ENCODE peak calls at places on chromosomes 2 and 18, in five cellular contexts. V is prostate gland, U is PC-9, A is A549, Y is HepG2. M is an unnamed sample.

GRCh38 chr2:129092871-129093385 is 774.3 kb upstream of the HS6ST1 start:
- DNase-seq in V (no peak), U (no peak), A (no peak), Y (no peak), M (no peak)

GRCh38 chr2:154963509-154963908 is 265.0 kb downstream of the KCNJ3 start:
- DNase-seq in V (no peak), U (no peak), A (no peak), Y (no peak), M (no peak)

GRCh38 chr18:35619468-35619867 is 37.9 kb downstream of the GALNT1 start:
- DNase-seq in V (no peak), U (no peak), A (no peak), Y (no peak), M (no peak)

GRCh38 chr2:77147154-77147553 is 375.0 kb downstream of the LRRTM4 start:
- DNase-seq in V (no peak), U (no peak), A (no peak), Y (no peak), M (no peak)

GRCh38 chr2:234331966-234332365 is 164.9 kb downstream of the ARL4C start:
- DNase-seq in V (no peak), U (no peak), A (no peak), Y (no peak), M (no peak)

GRCh38 chr2:215149060-215149459 is 10.6 kb upstream of the ABCA12 start:
- DNase-seq in V (no peak), U (no peak), A (no peak), Y (no peak), M (no peak)

GRCh38 chr2:128395196-128395595 is 76.5 kb upstream of the HS6ST1 start:
- DNase-seq in V (no peak), U (no peak), A (no peak), Y (no peak), M (no peak)

GRCh38 chr2:215066138-215066537 is 72.3 kb downstream of the ABCA12 start:
- DNase-seq in V (no peak), U (no peak), A (no peak), Y (no peak), M (no peak)

GRCh38 chr18:37270046-37270665 is 295.4 kb downstream of the CELF4 start:
- DNase-seq in V (peak), U (peak), A (no peak), Y (peak), M (no peak)

GRCh38 chr2:164967781-164968228 is 12.5 kb upstream of the SLC38A11 start:
- DNase-seq in V (peak), U (peak), A (no peak), Y (no peak), M (peak)

GRCh38 chr2:96907405-96908041 is 37.6 kb upstream of the SEMA4C start:
- DNase-seq in V (peak), U (no peak), A (no peak), Y (no peak), M (no peak)

GRCh38 chr2:72915907-72916742 is 1.2 kb upstream of the EMX1 start:
- DNase-seq in V (peak), U (peak), A (peak), Y (peak), M (peak)

GRCh38 chr2:220129427-220129826 is 502.0 kb downstream of the SLC4A3 start:
- DNase-seq in V (no peak), U (no peak), A (no peak), Y (no peak), M (no peak)

GRCh38 chr18:12749136-12749535 is 46.3 kb downstream of the PSMG2 start:
- DNase-seq in V (no peak), U (no peak), A (no peak), Y (no peak), M (no peak)

GRCh38 chr18:23716516-23716915 is 27.3 kb downstream of the LAMA3 start:
- DNase-seq in V (no peak), U (peak), A (no peak), Y (no peak), M (peak)

GRCh38 chr18:3906072-3906471 is 456.1 kb downstream of the TGIF1 start:
- DNase-seq in V (no peak), U (no peak), A (no peak), Y (no peak), M (no peak)

GRCh38 chr2:62687644-62688043 is 17.9 kb upstream of the EHBP1 start:
- DNase-seq in V (no peak), U (no peak), A (no peak), Y (no peak), M (no peak)

GRCh38 chr2:203819434-203820133 is 48.0 kb upstream of the CTLA4 start:
- DNase-seq in V (no peak), U (no peak), A (no peak), Y (peak), M (no peak)

DNA sequence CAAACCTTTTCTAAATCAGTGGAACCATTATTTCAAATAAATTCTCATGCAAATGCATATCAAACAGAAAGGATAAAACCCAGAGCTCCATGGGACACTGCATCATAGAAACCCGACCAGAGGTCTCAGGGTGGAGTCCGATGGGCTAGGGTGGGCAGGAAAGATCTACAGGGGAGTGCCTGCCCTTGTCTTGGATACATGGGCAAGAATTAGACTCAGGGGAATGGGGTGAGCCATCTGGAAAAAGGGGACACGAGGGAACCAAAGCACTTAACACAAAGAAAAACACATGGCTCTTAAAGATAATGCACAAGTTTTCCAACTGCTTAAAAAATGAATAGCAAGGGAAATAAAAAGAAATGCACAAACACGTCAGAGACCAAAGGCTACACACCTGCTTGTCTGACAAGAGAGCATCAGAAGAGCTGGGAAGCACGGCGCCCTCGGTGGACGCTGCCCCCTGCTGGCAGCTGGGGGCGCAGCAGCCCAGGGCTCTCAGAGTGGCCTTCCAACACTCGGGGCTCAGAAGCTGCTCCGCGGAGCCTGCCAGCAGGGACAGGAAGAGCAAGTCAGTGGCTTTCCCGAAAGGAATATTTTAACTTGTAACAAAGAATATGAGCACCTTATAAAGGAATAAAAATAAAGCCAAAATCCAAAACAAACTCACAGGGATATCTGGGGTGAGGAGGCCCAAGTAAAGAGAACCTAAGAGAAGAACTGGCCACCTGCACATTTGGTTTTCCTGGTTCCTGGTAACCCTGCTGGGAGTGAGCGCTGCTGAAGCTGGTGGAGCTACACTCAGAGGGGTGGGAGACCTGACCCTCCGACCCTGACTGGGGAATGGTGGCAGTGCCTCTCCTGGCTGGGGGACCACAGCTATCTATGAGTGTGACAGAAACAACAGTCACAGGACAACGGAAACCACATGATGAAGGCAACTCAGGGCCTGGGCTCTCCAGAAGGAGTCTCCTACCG is 54.5 kb downstream of the SIGLEC15 start:
- DNase-seq in V (peak), U (peak), A (peak), Y (peak), M (peak)
- H3K27ac ChIP-seq in V (peak), U (no peak), A (no peak), Y (no peak), M (no peak)

GRCh38 chr2:149329068-149329467 is 1.3 kb upstream of the LYPD6 start:
- DNase-seq in V (no peak), U (no peak), A (no peak), Y (no peak), M (peak)

GRCh38 chr2:149330127-149331022 is at the start of gene LYPD6:
- DNase-seq in V (peak), U (peak), A (peak), Y (peak), M (peak)

GRCh38 chr2:149332364-149332763 is 2.0 kb downstream of the LYPD6 start:
- DNase-seq in V (no peak), U (no peak), A (no peak), Y (no peak), M (no peak)

GRCh38 chr2:149331023-149331400 is 625 bp downstream of the LYPD6 start:
- DNase-seq in V (no peak), U (peak), A (no peak), Y (no peak), M (peak)

DNA sequence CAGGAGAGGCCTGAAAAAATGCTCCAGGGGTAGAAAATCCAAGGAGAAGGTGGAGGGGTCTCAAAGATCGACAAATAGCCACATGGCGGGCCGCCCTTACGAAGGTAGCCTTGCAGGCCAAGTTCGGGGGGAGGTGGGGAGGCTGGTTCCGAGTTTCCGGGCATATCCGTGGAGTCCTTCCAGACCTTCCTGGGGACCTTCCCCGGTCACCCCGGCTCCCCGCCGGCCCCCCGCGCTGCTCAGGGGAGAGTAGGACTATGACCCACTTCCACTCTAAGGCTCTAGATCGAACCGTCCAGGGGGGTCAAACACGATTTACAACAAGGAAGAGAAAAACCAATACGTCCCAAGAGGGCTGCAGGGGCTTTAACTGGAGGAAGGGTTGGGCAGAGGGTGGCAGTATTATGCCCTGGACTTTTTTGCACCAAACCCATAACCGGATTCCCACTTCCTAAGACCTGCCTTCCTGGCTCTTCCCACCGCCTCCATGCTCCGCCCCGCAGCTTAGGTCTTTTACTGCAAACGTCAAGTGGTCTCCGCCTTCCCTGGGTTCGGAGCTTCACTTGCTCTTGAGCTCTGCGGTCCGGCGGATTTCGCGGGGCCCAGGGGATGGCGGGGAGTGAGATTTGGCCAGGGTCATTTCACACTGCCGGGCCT is 789 bp upstream of the LYPD6 start:
- DNase-seq in V (peak), U (peak), A (peak), Y (peak), M (peak)
- TF ChIP-seq CTCF in V (no peak), U (peak), A (no peak), Y (no peak), M (no peak)

DNA sequence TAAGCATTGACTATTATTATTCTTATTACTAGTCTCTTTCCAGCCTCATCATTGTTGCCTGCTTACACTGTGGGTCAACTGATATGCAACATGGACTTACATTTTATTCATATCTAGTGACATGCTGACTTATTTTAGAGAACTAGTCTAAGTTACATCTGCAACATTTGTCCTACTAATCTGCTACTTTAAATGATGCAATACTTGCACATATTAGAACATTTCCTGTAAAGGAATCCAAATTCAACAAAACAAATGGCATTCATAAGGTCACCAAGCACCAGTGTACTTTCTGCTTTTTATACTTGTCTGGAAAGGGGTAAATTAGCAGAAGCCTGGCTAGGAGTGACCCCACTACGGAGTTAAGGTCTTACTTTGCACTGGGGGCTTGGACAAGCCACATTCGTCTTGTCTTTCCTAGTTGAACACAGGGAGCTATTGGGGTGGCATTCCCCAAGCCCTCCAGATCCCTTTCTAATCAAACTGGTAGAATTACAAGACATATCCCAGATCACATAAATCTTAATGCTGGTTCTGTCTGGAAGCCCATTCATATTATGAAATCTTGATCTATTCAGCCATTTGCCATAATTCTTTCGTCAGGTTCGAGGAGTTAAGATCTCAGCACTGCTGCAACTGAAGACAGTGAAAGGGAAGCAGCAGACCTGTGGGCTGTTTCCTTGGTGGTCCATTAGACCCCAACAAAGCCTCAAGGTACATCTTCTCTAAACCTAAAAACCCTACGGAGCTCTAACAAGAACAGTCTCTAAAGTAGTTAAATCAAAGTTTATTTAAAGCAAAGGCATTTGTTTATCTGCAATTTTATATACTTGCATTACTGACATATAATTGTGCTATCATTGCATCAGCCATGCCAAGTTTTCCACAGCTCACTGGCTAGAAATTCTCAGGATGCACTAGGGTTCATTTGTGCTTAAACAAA is 49.9 kb upstream of the RTN4 start:
- DNase-seq in V (peak), U (no peak), A (no peak), Y (no peak), M (no peak)
- H3K27ac ChIP-seq in V (peak), U (peak), A (peak), Y (no peak), M (no peak)

GRCh38 chr2:23414876-23415275 is 29.9 kb downstream of the KLHL29 start:
- DNase-seq in V (no peak), U (no peak), A (no peak), Y (peak), M (no peak)
- TF ChIP-seq CTCF in V (no peak), U (no peak), A (no peak), Y (peak), M (no peak)

DNA sequence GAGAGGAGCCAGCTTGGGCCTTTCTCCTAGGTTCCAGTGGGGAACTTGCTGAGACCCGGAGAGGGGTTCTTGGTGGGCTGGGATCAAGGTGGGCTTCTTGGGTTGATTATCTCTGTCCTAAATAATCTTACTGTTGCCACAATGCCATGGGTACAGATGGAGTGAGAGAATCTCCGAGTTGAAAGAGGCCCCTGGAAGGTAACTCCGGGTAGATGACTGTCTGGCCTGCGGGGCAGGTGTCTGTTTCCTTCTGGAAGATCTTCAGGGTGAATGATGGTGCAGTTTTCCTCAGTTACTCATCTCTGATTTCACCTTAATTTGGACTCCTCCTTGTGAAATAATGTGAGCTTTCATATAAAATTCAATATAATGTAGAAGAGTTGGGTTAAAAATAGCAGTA is 159.4 kb downstream of the ACTR3 start:
- DNase-seq in V (no peak), U (no peak), A (no peak), Y (no peak), M (peak)
- H3K27ac ChIP-seq in V (no peak), U (no peak), A (no peak), Y (no peak), M (no peak)

GRCh38 chr2:101037161-101037755 is 35.2 kb downstream of the RPL31 start:
- DNase-seq in V (no peak), U (no peak), A (no peak), Y (no peak), M (no peak)

GRCh38 chr2:101040072-101040471 is 38.0 kb downstream of the RPL31 start:
- DNase-seq in V (no peak), U (no peak), A (no peak), Y (no peak), M (no peak)

GRCh38 chr2:101036562-101036961 is 34.5 kb downstream of the RPL31 start:
- DNase-seq in V (no peak), U (no peak), A (no peak), Y (peak), M (peak)

GRCh38 chr2:101040761-101041160 is 38.7 kb downstream of the RPL31 start:
- DNase-seq in V (no peak), U (no peak), A (no peak), Y (no peak), M (no peak)

DNA sequence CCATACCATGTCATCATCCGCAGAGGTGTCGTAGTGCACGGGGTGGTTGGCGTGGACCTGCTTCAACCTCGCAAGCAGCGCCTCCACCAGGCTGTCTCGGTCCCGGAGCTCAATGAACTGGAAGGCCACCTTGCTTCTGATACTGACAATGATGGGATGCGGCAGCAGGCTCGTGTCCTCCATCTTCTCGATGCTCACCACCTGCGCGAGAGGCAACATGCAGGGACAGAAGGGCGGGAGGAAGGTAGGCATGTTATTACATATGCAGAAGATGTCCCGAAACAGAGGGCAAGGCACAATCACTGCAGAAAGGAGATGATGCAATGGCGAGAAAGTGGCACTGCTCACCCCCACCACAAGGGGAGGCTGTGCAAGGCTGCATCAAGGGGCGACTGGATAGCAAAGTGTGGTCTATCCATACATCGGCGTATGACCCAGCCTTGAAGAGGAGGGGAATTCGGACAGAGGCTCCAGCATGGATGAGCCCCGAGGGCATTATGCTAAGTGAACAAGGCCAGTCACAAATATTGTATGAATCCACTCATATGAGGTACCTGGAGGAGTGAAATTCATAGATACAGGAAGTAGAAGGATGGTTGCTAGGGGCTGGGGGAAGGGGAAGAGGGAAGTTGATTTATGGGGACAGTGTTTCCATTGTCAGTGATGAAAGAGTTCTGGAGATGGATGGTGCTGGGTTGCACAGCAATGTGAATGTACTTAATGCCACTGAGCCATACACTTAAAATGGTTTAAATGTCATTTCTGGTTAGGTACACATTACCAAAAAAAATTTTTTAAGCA is 36.6 kb downstream of the RPL31 start:
- DNase-seq in V (no peak), U (peak), A (no peak), Y (peak), M (peak)
- TF ChIP-seq CTCF in V (peak), U (peak), A (peak), Y (peak), M (peak)

GRCh38 chr2:176283268-176283667 is 14.0 kb downstream of the MTX2 start:
- DNase-seq in V (no peak), U (no peak), A (no peak), Y (no peak), M (no peak)
- H3K27ac ChIP-seq in V (no peak), U (no peak), A (no peak), Y (no peak), M (no peak)

GRCh38 chr2:145110668-145111067 is 590.7 kb upstream of the ZEB2 start:
- DNase-seq in V (no peak), U (no peak), A (no peak), Y (no peak), M (peak)
- TF ChIP-seq CTCF in V (no peak), U (no peak), A (no peak), Y (no peak), M (no peak)

GRCh38 chr2:217621391-217621801 is 381.4 kb downstream of the TNS1 start:
- DNase-seq in V (no peak), U (no peak), A (no peak), Y (no peak), M (no peak)
- H3K27ac ChIP-seq in V (peak), U (no peak), A (no peak), Y (no peak), M (no peak)

M was measured in RWPE1.